ENCODE peak calls at places on chromosomes 3 and 15, in six cellular contexts. F is upper lobe of left lung; M is HepG2; K is CD8-positive, alpha-beta memory T cell; O is adrenal gland; W is CD8-positive, alpha-beta T cell. N is an unnamed sample.
A peak's percentile ranks its signal among the peaks of the same experiment; 100 is the strongest.

GRCh38 chr3:98732239-98733054 is 30.7 kb upstream of the ST3GAL6 start:
- DNase-seq in M (peak; percentile 82), K (peak; percentile 2), O (peak; percentile 70), F (peak; percentile 84), W (no peak), N (peak; percentile 67)

GRCh38 chr3:125054436-125055164 is 1.2 kb downstream of the HEG1 start:
- DNase-seq in O (peak; percentile 43), F (peak; percentile 30), M (peak; percentile 85), W (no peak), K (peak; percentile 26), N (no peak)

GRCh38 chr15:88218557-88219214 is 37.9 kb downstream of the NTRK3 start:
- DNase-seq in F (no peak), K (no peak), W (no peak), O (no peak), M (no peak), N (no peak)

GRCh38 chr3:129398803-129399144 is 29.7 kb downstream of the EFCAB12 start:
- DNase-seq in M (no peak), F (peak; percentile 30), W (peak; percentile 30), K (no peak), O (no peak), N (no peak)

GRCh38 chr3:149751551-149751950 is 738 bp downstream of the COMMD2 start:
- DNase-seq in W (no peak), F (no peak), K (no peak), O (no peak), M (no peak), N (no peak)

GRCh38 chr3:35651888-35652287 is 12.6 kb downstream of the ARPP21 start:
- DNase-seq in W (no peak), K (no peak), F (no peak), M (no peak), O (no peak), N (no peak)

GRCh38 chr3:184085389-184085852 is 11.4 kb upstream of the HTR3E start:
- DNase-seq in K (no peak), M (no peak), O (no peak), F (no peak), W (no peak), N (no peak)

GRCh38 chr15:24955549-24955929 is 752 bp downstream of the SNRPN start:
- DNase-seq in W (peak; percentile 32), F (no peak), M (no peak), K (no peak), O (peak; percentile 39), N (peak; percentile 66)

GRCh38 chr15:66001042-66001441 is 131.8 kb downstream of the RAB11A start:
- DNase-seq in K (no peak), W (no peak), O (no peak), M (no peak), F (no peak), N (no peak)

GRCh38 chr3:8737301-8737700 is 3.7 kb downstream of the CAV3 start:
- DNase-seq in K (no peak), M (no peak), W (no peak), O (no peak), F (no peak), N (peak; percentile 50)

GRCh38 chr3:127089487-127090145 is 103.3 kb upstream of the PRR23E start:
- DNase-seq in F (no peak), O (no peak), W (no peak), M (no peak), K (no peak), N (no peak)

GRCh38 chr15:96473556-96473955 is 143.1 kb downstream of the NR2F2 start:
- DNase-seq in M (no peak), O (no peak), K (no peak), W (no peak), F (no peak), N (no peak)

GRCh38 chr15:86550075-86550474 is 470.4 kb downstream of the AGBL1 start:
- DNase-seq in K (no peak), W (no peak), F (no peak), M (no peak), O (no peak), N (no peak)

GRCh38 chr3:111299070-111299672 is 227.6 kb downstream of the NECTIN3 start:
- DNase-seq in O (no peak), M (no peak), K (no peak), F (no peak), W (no peak), N (no peak)

GRCh38 chr3:149186219-149186618 is 35.4 kb downstream of the CP start:
- DNase-seq in K (no peak), O (no peak), M (no peak), W (no peak), F (no peak), N (no peak)

GRCh38 chr3:98598492-98598891 is 5.1 kb upstream of the CPOX start:
- DNase-seq in M (no peak), O (no peak), K (no peak), W (no peak), F (no peak), N (no peak)

GRCh38 chr3:50316657-50317242 is 5.8 kb downstream of the HYAL2 start:
- DNase-seq in W (peak; percentile 84), F (peak; percentile 96), K (no peak), M (no peak), O (no peak), N (no peak)

GRCh38 chr3:157130881-157131251 is 29.1 kb downstream of the CCNL1 start:
- DNase-seq in F (no peak), K (no peak), O (no peak), W (no peak), M (no peak), N (no peak)

GRCh38 chr3:157131861-157132260 is 28.1 kb downstream of the CCNL1 start:
- DNase-seq in F (no peak), K (no peak), O (no peak), W (no peak), M (no peak), N (no peak)

GRCh38 chr3:157132936-157133335 is 27.0 kb downstream of the CCNL1 start:
- DNase-seq in W (no peak), F (no peak), K (no peak), M (no peak), O (no peak), N (no peak)

GRCh38 chr3:157133434-157134320 is 26.3 kb downstream of the CCNL1 start:
- DNase-seq in M (no peak), O (no peak), W (no peak), F (no peak), K (no peak), N (no peak)

DNA sequence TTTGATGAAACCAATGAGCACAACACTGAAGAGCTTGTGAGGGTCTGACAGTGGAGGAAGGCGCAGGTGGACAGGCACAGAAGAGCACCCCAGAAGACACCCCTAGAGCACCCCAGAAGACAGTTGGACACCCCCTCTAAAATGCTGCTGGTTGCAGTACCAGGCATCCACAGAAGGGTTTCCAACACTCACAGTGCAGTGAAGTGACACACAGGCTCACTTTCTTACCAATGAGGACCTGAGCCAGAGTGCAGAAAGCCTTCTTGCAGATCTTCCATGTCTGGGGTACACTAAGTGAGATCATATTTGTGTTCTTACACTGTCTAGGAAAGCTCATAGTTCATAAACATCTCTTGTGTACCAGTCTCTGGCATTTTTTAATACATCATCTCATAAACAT is 27.6 kb downstream of the CCNL1 start:
- DNase-seq in W (no peak), M (no peak), F (no peak), O (no peak), K (no peak), N (no peak)
- H3K4me1 ChIP-seq in W (peaks cover 55% of the 10 kb centered on the region), M (peaks cover 95% of the 10 kb centered on the region), F (peaks cover 62% of the 10 kb centered on the region), O (peaks cover 56% of the 10 kb centered on the region), K (peaks cover 63% of the 10 kb centered on the region), N (peaks cover 29% of the 10 kb centered on the region)

GRCh38 chr15:31349233-31350141 is 22.9 kb downstream of the KLF13 start:
- DNase-seq in F (no peak), K (no peak), W (no peak), M (no peak), O (no peak), N (no peak)

GRCh38 chr15:31345606-31346366 is 19.2 kb downstream of the KLF13 start:
- DNase-seq in W (no peak), K (no peak), M (no peak), F (no peak), O (no peak), N (no peak)

GRCh38 chr15:31347067-31347975 is 20.7 kb downstream of the KLF13 start:
- DNase-seq in M (no peak), K (peak; percentile 92), W (peak; percentile 95), O (no peak), F (no peak), N (no peak)

GRCh38 chr15:31346367-31347066 is 19.9 kb downstream of the KLF13 start:
- DNase-seq in K (no peak), W (peak; percentile 24), F (no peak), O (no peak), M (no peak), N (no peak)

GRCh38 chr15:31347981-31348803 is 21.6 kb downstream of the KLF13 start:
- DNase-seq in K (no peak), F (no peak), O (no peak), M (no peak), W (peak; percentile 29), N (no peak)
- H3K4me1 ChIP-seq in K (peaks cover 100% of the 10 kb centered on the region), F (peaks cover 98% of the 10 kb centered on the region), O (peaks cover 57% of the 10 kb centered on the region), M (peaks cover 29% of the 10 kb centered on the region), W (peaks cover 99% of the 10 kb centered on the region), N (peaks cover 49% of the 10 kb centered on the region)

GRCh38 chr15:99097441-99098410 is 7.2 kb upstream of the SYNM start:
- DNase-seq in W (no peak), K (no peak), M (no peak), F (no peak), O (no peak), N (no peak)

GRCh38 chr15:99098426-99098825 is 6.5 kb upstream of the SYNM start:
- DNase-seq in M (no peak), O (no peak), W (no peak), F (no peak), K (no peak), N (no peak)

GRCh38 chr15:99096894-99097426 is 7.9 kb upstream of the SYNM start:
- DNase-seq in W (no peak), K (no peak), F (no peak), O (no peak), M (no peak), N (no peak)

GRCh38 chr15:99096173-99096893 is 8.5 kb upstream of the SYNM start:
- DNase-seq in W (no peak), F (no peak), O (no peak), M (no peak), K (no peak), N (no peak)

DNA sequence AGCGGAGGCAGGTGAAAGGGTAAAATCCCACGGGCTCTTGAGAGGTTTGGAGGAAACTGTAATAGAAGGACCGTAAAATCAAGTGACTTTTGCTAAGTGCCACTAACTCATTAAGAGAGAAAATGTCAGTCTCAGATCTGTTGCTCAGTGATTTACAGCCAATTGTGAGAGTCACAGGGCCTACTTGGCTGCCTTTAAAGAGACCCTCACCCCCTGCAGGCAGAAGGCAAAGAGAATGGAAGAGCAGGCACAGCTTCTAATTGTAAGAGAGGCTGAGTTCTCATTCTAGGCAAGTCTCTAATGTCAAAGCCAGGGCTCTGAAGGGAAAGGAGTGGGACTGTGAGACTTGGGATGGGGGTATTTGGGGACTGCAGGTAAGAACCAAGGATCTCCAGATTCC is 9.3 kb upstream of the SYNM start:
- DNase-seq in K (no peak), M (no peak), O (no peak), F (no peak), W (no peak), N (no peak)
- H3K4me1 ChIP-seq in K (no peaks in the 10 kb centered on the region), M (no peaks in the 10 kb centered on the region), O (peaks cover 5% of the 10 kb centered on the region), F (peaks cover 4% of the 10 kb centered on the region), W (no peaks in the 10 kb centered on the region), N (no peaks in the 10 kb centered on the region)

DNA sequence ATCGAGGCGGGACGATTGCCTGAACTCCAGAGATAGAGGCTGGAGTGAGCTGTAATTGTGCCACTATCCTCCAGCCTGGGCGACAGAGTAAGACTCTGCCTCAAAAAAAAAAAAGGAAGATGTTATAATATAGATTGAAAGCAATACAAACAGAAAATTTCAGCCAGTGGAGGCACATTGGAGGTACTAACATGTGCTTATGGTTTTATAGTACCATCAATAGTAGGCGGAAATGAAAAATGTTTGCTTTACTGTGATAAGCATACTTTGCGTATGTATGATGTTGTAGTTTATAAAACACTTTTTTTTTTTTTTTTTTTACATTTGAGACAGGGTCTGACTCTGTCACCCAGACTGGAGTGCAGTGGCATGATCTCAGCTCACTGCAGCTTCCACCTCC is 8.8 kb downstream of the RAD54L2 start:
- DNase-seq in F (no peak), K (no peak), M (no peak), W (no peak), O (no peak), N (no peak)
- H3K4me1 ChIP-seq in F (peaks cover 4% of the 10 kb centered on the region), K (no peaks in the 10 kb centered on the region), M (peaks cover 32% of the 10 kb centered on the region), W (no peaks in the 10 kb centered on the region), O (peaks cover 18% of the 10 kb centered on the region), N (no peaks in the 10 kb centered on the region)